ENCODE peak calls at places on chromosomes 11 and 22, in seven cellular contexts. Z is cardiac fibroblast, U is T-helper 9 cell, J is aorta, C is C1 segment of cervical spinal cord, X is anterior cingulate cortex, E is mammary epithelial cell. I is an unnamed sample.

GRCh38 chr11:47912843-47913437 is 64.8 kb upstream of the NUP160 start:
- DNase-seq in U (no peak), J (no peak), X (no peak), E (no peak), C (no peak), Z (peak), I (no peak)

GRCh38 chr11:47248664-47249377 is at the start of gene ACP2:
- DNase-seq in J (peak), X (peak), U (peak), C (peak), E (peak), Z (peak), I (peak)

GRCh38 chr22:48099251-48099650 is 1336.8 kb downstream of the TBC1D22A start:
- DNase-seq in X (no peak), Z (no peak), J (peak), E (no peak), C (no peak), U (no peak), I (no peak)

GRCh38 chr22:23037429-23038333 is 32.6 kb upstream of the GNAZ start:
- DNase-seq in E (no peak), X (no peak), Z (no peak), J (peak), C (no peak), U (no peak), I (no peak)

GRCh38 chr11:6473481-6474422 is at the start of gene TRIM3:
- DNase-seq in X (peak), Z (peak), C (peak), J (peak), E (peak), U (peak), I (peak)

GRCh38 chr22:20847318-20847822 is 11.2 kb downstream of the PI4KA start:
- DNase-seq in Z (no peak), U (no peak), X (no peak), E (no peak), J (no peak), C (no peak), I (no peak)

GRCh38 chr11:121274332-121274991 is 18.1 kb upstream of the SC5D start:
- DNase-seq in X (no peak), J (no peak), U (no peak), Z (no peak), E (peak), C (no peak), I (no peak)

GRCh38 chr11:12066056-12066798 is 44.2 kb upstream of the MICAL2 start:
- DNase-seq in J (peak), C (no peak), X (no peak), U (no peak), E (peak), Z (peak), I (peak)

GRCh38 chr22:45469573-45470383 is 32.9 kb upstream of the FBLN1 start:
- DNase-seq in U (no peak), C (no peak), J (peak), X (peak), E (peak), Z (peak), I (peak)

GRCh38 chr22:33210129-33210784 is 152.1 kb upstream of the SYN3 start:
- DNase-seq in C (no peak), U (no peak), J (no peak), E (peak), X (no peak), Z (peak), I (no peak)

GRCh38 chr11:63488789-63489188 is 2.2 kb downstream of the PLAAT5 start:
- DNase-seq in U (no peak), X (no peak), Z (no peak), E (no peak), C (no peak), J (no peak), I (no peak)

I was measured in foreskin keratinocyte.